ENCODE peak calls at places on chromosome 6, in five cellular contexts. X is breast epithelium, Q is Panc1, E is spleen, W is H1. K is an unnamed sample.

GRCh38 chr6:85015396-85015990 is 251.1 kb upstream of the TBX18 start:
- DNase-seq in W (peak; percentile 57), E (no peak), Q (peak; percentile 4), X (no peak), K (no peak)

GRCh38 chr6:14082287-14082686 is 35.3 kb upstream of the CD83 start:
- DNase-seq in E (no peak), Q (no peak), X (no peak), W (no peak), K (no peak)

GRCh38 chr6:36119209-36119608 is 11.1 kb upstream of the MAPK13 start:
- DNase-seq in Q (no peak), E (no peak), W (no peak), X (no peak), K (no peak)

GRCh38 chr6:143822584-143823024 is 20.5 kb upstream of the LTV1 start:
- DNase-seq in W (no peak), E (no peak), Q (no peak), X (no peak), K (no peak)

GRCh38 chr6:111852704-111853103 is 20.5 kb downstream of the FYN start:
- DNase-seq in X (no peak), Q (no peak), E (no peak), W (no peak), K (no peak)

GRCh38 chr6:135353113-135353512 is 144.4 kb downstream of the AHI1 start:
- DNase-seq in W (no peak), E (no peak), Q (no peak), X (no peak), K (no peak)

GRCh38 chr6:73774311-73774766 is 78.3 kb downstream of the CD109 start:
- DNase-seq in W (no peak), X (no peak), Q (no peak), E (no peak), K (no peak)

GRCh38 chr6:42443312-42444075 is 8.2 kb downstream of the TRERF1 start:
- DNase-seq in X (no peak), Q (no peak), W (no peak), E (no peak), K (no peak)

GRCh38 chr6:50141100-50141499 is 91.4 kb upstream of the DEFB112 start:
- DNase-seq in Q (no peak), X (no peak), W (no peak), E (no peak), K (no peak)

GRCh38 chr6:25919657-25920056 is 10.8 kb downstream of the SLC17A2 start:
- DNase-seq in X (no peak), W (no peak), E (no peak), Q (no peak), K (no peak)

GRCh38 chr6:43074847-43075741 is 1.0 kb upstream of the PTK7 start:
- DNase-seq in X (no peak), E (peak; percentile 73), W (no peak), Q (no peak), K (no peak)

GRCh38 chr6:15485875-15486274 is 177.0 kb downstream of the DTNBP1 start:
- DNase-seq in W (no peak), Q (no peak), X (no peak), E (no peak), K (no peak)

GRCh38 chr6:37209461-37210205 is 39.7 kb downstream of the PIM1 start:
- DNase-seq in E (no peak), X (no peak), W (no peak), Q (no peak), K (no peak)

GRCh38 chr6:112717401-112717800 is 370.3 kb downstream of the RFPL4B start:
- DNase-seq in X (no peak), E (no peak), W (no peak), Q (no peak), K (no peak)

GRCh38 chr6:35224720-35225119 is 11.0 kb downstream of the SCUBE3 start:
- DNase-seq in Q (no peak), W (no peak), E (no peak), X (no peak), K (no peak)

GRCh38 chr6:41182069-41183034 is 18.6 kb downstream of the TREML2 start:
- DNase-seq in W (no peak), X (no peak), Q (peak; percentile 24), E (no peak), K (peak; percentile 39)

GRCh38 chr6:32885698-32886286 is 31.8 kb downstream of the PSMB9 start:
- DNase-seq in E (no peak), X (no peak), Q (no peak), W (no peak), K (peak; percentile 84)

GRCh38 chr6:141118991-141119390 is 1013.7 kb upstream of the GJE1 start:
- DNase-seq in Q (no peak), X (no peak), W (no peak), E (no peak), K (no peak)

GRCh38 chr6:138035070-138035469 is 72.1 kb downstream of the PERP start:
- DNase-seq in E (no peak), X (no peak), Q (no peak), W (no peak), K (no peak)
- TF ChIP-seq POLR2AphosphoS5 in E (no peak), X (no peak), Q (no peak), W (no peak), K (no peak)

DNA sequence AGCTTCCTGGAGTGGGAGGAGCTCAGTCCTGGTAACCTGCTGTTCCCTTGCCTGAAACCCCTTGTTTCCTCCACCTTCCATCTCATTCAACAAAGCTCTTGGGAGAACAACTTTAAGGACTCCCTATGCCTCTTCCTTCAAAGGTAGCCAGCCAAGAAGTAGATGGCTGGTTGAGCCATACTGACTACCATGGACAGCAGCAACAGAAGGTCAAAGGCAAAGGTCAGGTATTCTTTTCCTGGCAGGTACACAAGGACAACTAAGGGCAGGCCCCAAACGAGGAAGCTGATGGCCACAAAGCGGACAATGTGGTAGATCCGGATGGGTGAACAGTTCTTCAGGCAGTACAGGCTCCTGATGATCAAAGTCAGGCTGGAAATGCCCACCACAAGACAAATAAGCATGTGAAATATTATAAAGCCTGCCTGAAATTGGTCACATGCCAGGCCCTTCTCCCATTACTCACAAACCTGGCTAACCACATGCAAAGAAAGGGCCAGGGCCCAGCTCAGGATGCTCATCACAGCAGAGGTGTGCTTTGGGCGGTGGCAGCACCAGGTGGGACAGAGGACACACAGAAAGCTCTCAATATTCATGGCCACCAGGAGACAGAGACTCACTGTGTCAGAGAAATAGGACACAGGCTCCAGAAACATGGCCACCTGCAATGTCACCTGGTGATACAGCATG is 21.7 kb downstream of the UBD start:
- DNase-seq in Q (no peak), E (no peak), X (no peak), W (no peak), K (no peak)
- TF ChIP-seq POLR2AphosphoS5 in Q (no peak), E (no peak), X (no peak), W (no peak), K (no peak)

DNA sequence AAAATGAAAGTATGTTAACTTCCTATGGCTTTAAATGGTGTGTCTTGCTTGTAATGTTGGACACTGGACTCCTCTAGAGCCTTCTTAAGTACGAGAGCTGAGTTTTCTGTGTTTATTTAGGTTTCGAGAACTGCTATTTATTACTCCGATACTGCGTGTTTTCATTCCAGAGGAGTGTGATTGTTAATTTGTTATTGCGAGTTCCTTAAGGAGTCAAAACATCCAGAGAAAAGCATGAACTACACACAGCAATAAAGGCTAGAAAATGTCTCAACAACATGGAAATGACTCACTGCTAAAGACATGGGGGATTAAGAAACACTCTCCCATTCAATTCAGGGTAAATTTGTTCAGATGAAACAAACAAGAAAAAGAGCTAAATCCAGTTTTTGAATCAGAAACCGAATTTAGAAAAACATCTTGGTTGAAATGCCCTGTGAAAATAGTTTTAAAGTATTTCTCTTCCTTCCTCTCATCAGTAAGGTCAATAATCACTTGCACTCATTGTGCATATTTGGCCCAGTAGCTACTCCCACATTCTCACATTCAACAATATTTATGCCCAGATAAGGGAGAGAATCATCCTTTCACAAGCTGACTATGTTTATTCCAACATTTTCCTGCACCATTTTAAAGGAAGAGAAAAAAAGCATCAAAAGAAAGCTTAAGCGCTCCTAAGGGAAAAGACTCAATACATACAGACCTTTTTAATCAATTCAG is 36.0 kb downstream of the ATXN1 start:
- DNase-seq in Q (peak; percentile 80), X (no peak), E (no peak), W (no peak), K (no peak)
- TF ChIP-seq POLR2AphosphoS5 in Q (peak; percentile 33), X (no peak), E (no peak), W (no peak), K (no peak)

GRCh38 chr6:147974376-147974775 is 368.3 kb upstream of the SASH1 start:
- DNase-seq in E (no peak), W (no peak), X (no peak), Q (peak; percentile 15), K (no peak)
- TF ChIP-seq POLR2AphosphoS5 in E (no peak), W (no peak), X (no peak), Q (no peak), K (no peak)

GRCh38 chr6:5997420-5998093 is 9.2 kb downstream of the NRN1 start:
- DNase-seq in X (no peak), W (no peak), E (peak; percentile 90), Q (no peak), K (no peak)

GRCh38 chr6:5995705-5996686 is 10.7 kb downstream of the NRN1 start:
- DNase-seq in Q (no peak), W (no peak), X (peak; percentile 44), E (peak; percentile 87), K (peak; percentile 42)

GRCh38 chr6:5998236-5998635 is 8.5 kb downstream of the NRN1 start:
- DNase-seq in E (no peak), W (no peak), X (no peak), Q (no peak), K (no peak)

GRCh38 chr6:5994999-5995698 is 11.6 kb downstream of the NRN1 start:
- DNase-seq in W (no peak), X (no peak), Q (no peak), E (no peak), K (no peak)

GRCh38 chr6:5996701-5997419 is 9.9 kb downstream of the NRN1 start:
- DNase-seq in E (no peak), Q (no peak), X (no peak), W (no peak), K (peak; percentile 45)
- TF ChIP-seq POLR2AphosphoS5 in E (peak; percentile 52), Q (no peak), X (no peak), W (no peak), K (peak; percentile 80)

GRCh38 chr6:11229267-11230043 is 3.0 kb downstream of the NEDD9 start:
- DNase-seq in X (no peak), Q (no peak), W (no peak), E (no peak), K (no peak)
- TF ChIP-seq POLR2AphosphoS5 in X (no peak), Q (no peak), W (no peak), E (peak; percentile 34), K (no peak)

GRCh38 chr6:12527339-12527738 is 189.2 kb upstream of the PHACTR1 start:
- DNase-seq in W (no peak), Q (no peak), X (no peak), E (no peak), K (no peak)

GRCh38 chr6:12530345-12530744 is 186.2 kb upstream of the PHACTR1 start:
- DNase-seq in Q (no peak), E (no peak), X (no peak), W (no peak), K (no peak)

GRCh38 chr6:12528171-12528570 is 188.4 kb upstream of the PHACTR1 start:
- DNase-seq in W (no peak), X (no peak), E (no peak), Q (no peak), K (no peak)

GRCh38 chr6:12529364-12530019 is 187.1 kb upstream of the PHACTR1 start:
- DNase-seq in E (no peak), W (no peak), Q (no peak), X (no peak), K (no peak)

GRCh38 chr6:12528581-12529363 is 187.8 kb upstream of the PHACTR1 start:
- DNase-seq in E (no peak), X (no peak), Q (no peak), W (no peak), K (no peak)
- TF ChIP-seq POLR2AphosphoS5 in E (no peak), X (no peak), Q (peak; percentile 33), W (no peak), K (no peak)

GRCh38 chr6:12490904-12491571 is 200.9 kb downstream of the EDN1 start:
- DNase-seq in W (no peak), X (no peak), E (no peak), Q (no peak), K (no peak)
- TF ChIP-seq POLR2AphosphoS5 in W (no peak), X (no peak), E (no peak), Q (no peak), K (no peak)